ENCODE peak calls at places on chromosomes 7 and 10, in seven cellular contexts. Y, E, R, Z, X, K and V are unnamed samples.

GRCh38 chr10:116828121-116828520 is 21.2 kb upstream of the ENO4 start:
- DNase-seq in K (no peak), X (no peak), Z (no peak), E (no peak), R (no peak), Y (no peak), V (no peak)

GRCh38 chr7:76512941-76513816 is 2.8 kb downstream of the UPK3B start:
- DNase-seq in Y (peak; percentile 22), R (peak; percentile 58), X (peak; percentile 36), E (no peak), K (no peak), Z (peak; percentile 10), V (peak; percentile 30)

GRCh38 chr7:79050592-79050991 is 402.9 kb downstream of the MAGI2 start:
- DNase-seq in Y (no peak), K (no peak), Z (peak; percentile 70), E (peak; percentile 73), R (no peak), X (peak; percentile 46), V (peak; percentile 49)

GRCh38 chr10:12051241-12051640 is 8.6 kb upstream of the UPF2 start:
- DNase-seq in X (no peak), Z (no peak), E (no peak), R (no peak), K (no peak), Y (no peak), V (no peak)

GRCh38 chr10:119337796-119338432 is 130.5 kb downstream of the GRK5 start:
- DNase-seq in E (peak; percentile 74), Y (no peak), Z (no peak), R (peak; percentile 29), K (no peak), X (no peak), V (no peak)

GRCh38 chr7:129606801-129607200 is 4.7 kb upstream of the NRF1 start:
- DNase-seq in E (no peak), Y (no peak), R (no peak), X (no peak), Z (no peak), K (no peak), V (no peak)

GRCh38 chr10:118042827-118043242 is 3.9 kb downstream of the RAB11FIP2 start:
- DNase-seq in R (no peak), E (no peak), X (no peak), Y (no peak), K (no peak), Z (no peak), V (no peak)

GRCh38 chr10:97762056-97762455 is 9.7 kb downstream of the SFRP5 start:
- DNase-seq in E (no peak), X (no peak), K (no peak), R (peak; percentile 35), Z (no peak), Y (no peak), V (no peak)

GRCh38 chr7:39353615-39354376 is 212.4 kb upstream of the YAE1 start:
- DNase-seq in X (peak; percentile 15), R (no peak), Y (no peak), K (peak; percentile 50), Z (no peak), E (no peak), V (peak; percentile 6)

GRCh38 chr7:128954830-128955797 is 17.4 kb downstream of the IRF5 start:
- DNase-seq in E (peak; percentile 80), R (no peak), Z (peak; percentile 15), Y (no peak), X (peak; percentile 24), K (no peak), V (peak; percentile 56)

GRCh38 chr10:110574420-110574819 is 6.9 kb downstream of the SMC3 start:
- DNase-seq in K (no peak), R (no peak), E (no peak), X (no peak), Z (no peak), Y (no peak), V (no peak)

GRCh38 chr7:134865001-134865845 is 85.8 kb downstream of the CALD1 start:
- DNase-seq in K (no peak), E (peak; percentile 76), R (no peak), Y (no peak), X (no peak), Z (no peak), V (peak; percentile 64)

GRCh38 chr10:18666810-18667209 is 7.6 kb downstream of the ARL5B start:
- DNase-seq in Z (peak; percentile 76), K (no peak), Y (no peak), R (no peak), X (no peak), E (peak; percentile 86), V (peak; percentile 70)

GRCh38 chr10:122154733-122155366 is 116.2 kb upstream of the BTBD16 start:
- DNase-seq in Z (no peak), E (peak; percentile 83), R (peak; percentile 61), X (no peak), K (no peak), Y (no peak), V (peak; percentile 85)

GRCh38 chr10:62036186-62037081 is 134.9 kb downstream of the ARID5B start:
- DNase-seq in Z (peak; percentile 63), X (no peak), R (no peak), K (no peak), E (no peak), Y (no peak), V (no peak)

GRCh38 chr7:20330797-20331230 is at the start of gene ITGB8:
- DNase-seq in E (no peak), Z (peak; percentile 44), Y (peak; percentile 56), R (peak; percentile 55), X (peak; percentile 32), K (peak; percentile 56), V (peak; percentile 65)

GRCh38 chr7:96562966-96563365 is 146.7 kb downstream of the SEM1 start:
- DNase-seq in E (no peak), K (no peak), X (no peak), Y (no peak), R (no peak), Z (no peak), V (no peak)

GRCh38 chr10:4159173-4159572 is 374.2 kb upstream of the KLF6 start:
- DNase-seq in X (no peak), R (no peak), K (no peak), Z (no peak), Y (no peak), E (no peak), V (no peak)

GRCh38 chr10:132836248-132836831 is 50.4 kb upstream of the NKX6-2 start:
- DNase-seq in X (peak; percentile 80), E (no peak), Z (peak; percentile 9), R (peak; percentile 98), K (no peak), Y (no peak), V (no peak)

GRCh38 chr7:30143748-30144251 is 9.0 kb downstream of the MTURN start:
- DNase-seq in R (no peak), Z (peak; percentile 98), X (no peak), E (peak; percentile 62), Y (no peak), K (no peak), V (no peak)

GRCh38 chr7:116225860-116226259 is 15.5 kb downstream of the TES start:
- DNase-seq in K (no peak), Y (no peak), X (no peak), E (no peak), Z (no peak), R (no peak), V (no peak)
- H3K4me1 ChIP-seq in K (peaks cover 33% of the 10 kb centered on the region), Y (peaks cover 8% of the 10 kb centered on the region), X (no peaks in the 10 kb centered on the region), E (peaks cover 16% of the 10 kb centered on the region), Z (peaks cover 58% of the 10 kb centered on the region), R (peaks cover 11% of the 10 kb centered on the region), V (peaks cover 36% of the 10 kb centered on the region)

GRCh38 chr7:27116962-27117686 is 13.4 kb downstream of the HOXA4 start:
- DNase-seq in Y (peak; percentile 44), E (peak; percentile 28), X (no peak), Z (no peak), K (no peak), R (no peak), V (no peak)
- H3K27me3 ChIP-seq in Y (no peaks in the 10 kb centered on the region), E (no peaks in the 10 kb centered on the region), X (no peaks in the 10 kb centered on the region), Z (no peaks in the 10 kb centered on the region), K (peaks cover 9% of the 10 kb centered on the region), R (no peaks in the 10 kb centered on the region), V (no peaks in the 10 kb centered on the region)

GRCh38 chr7:101891124-101891523 is 73.7 kb downstream of the CUX1 start:
- DNase-seq in K (no peak), Z (no peak), E (no peak), Y (no peak), R (no peak), X (no peak), V (no peak)

GRCh38 chr7:101896312-101896711 is 78.9 kb downstream of the CUX1 start:
- DNase-seq in X (no peak), Y (no peak), K (no peak), R (no peak), Z (no peak), E (no peak), V (no peak)

GRCh38 chr7:101893326-101894085 is 76.1 kb downstream of the CUX1 start:
- DNase-seq in K (no peak), E (no peak), X (no peak), Z (no peak), R (no peak), Y (no peak), V (no peak)

GRCh38 chr7:101890666-101891065 is 73.2 kb downstream of the CUX1 start:
- DNase-seq in Y (no peak), R (no peak), E (no peak), X (no peak), Z (no peak), K (no peak), V (no peak)

GRCh38 chr7:101891936-101892640 is 74.7 kb downstream of the CUX1 start:
- DNase-seq in E (no peak), Z (no peak), K (peak; percentile 30), Y (no peak), R (no peak), X (no peak), V (no peak)
- H3K4me3 ChIP-seq in E (no peak overlapping the region), Z (no peak overlapping the region), K (no peak overlapping the region), Y (no peak overlapping the region), R (no peak overlapping the region), X (no peak overlapping the region), V (no peak overlapping the region)

GRCh38 chr7:55178863-55179773 is 160.3 kb downstream of the EGFR start:
- DNase-seq in R (no peak), X (no peak), Y (no peak), K (no peak), E (no peak), Z (no peak), V (no peak)

GRCh38 chr7:55177589-55178261 is 158.9 kb downstream of the EGFR start:
- DNase-seq in E (no peak), K (no peak), Z (no peak), X (no peak), Y (no peak), R (peak; percentile 58), V (peak; percentile 65)

GRCh38 chr7:55177068-55177530 is 158.3 kb downstream of the EGFR start:
- DNase-seq in Z (no peak), Y (no peak), E (no peak), K (no peak), R (peak; percentile 39), X (no peak), V (peak; percentile 59)

GRCh38 chr7:55179897-55180682 is 161.3 kb downstream of the EGFR start:
- DNase-seq in E (no peak), X (peak; percentile 33), Z (no peak), Y (no peak), R (no peak), K (no peak), V (no peak)

DNA sequence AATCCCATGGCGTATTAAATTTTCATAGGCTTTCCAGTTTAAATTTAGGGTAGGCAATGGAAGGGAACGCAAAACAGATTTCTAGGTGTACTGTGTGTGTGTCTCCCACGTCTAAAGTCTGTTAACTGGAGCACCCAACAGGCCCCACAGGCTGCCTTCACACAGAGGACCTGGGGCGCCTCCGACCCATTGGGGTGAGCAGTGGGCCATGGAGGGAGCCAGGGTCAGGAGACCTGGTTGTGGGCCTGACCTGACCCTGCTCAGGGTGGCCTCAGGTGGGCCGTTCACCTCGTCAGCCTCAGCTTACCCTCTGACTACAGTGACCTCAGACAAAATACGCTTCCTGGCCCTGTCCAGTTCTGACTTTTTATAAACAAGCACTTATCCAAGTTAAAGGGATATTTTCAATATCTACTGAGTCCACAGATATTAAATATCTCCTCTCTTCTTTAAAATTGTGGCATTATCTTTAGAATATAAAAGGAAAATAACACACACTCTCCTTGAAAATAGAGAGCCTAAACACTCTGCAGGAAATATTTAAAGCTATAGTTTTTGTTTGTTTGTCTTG is 159.6 kb downstream of the EGFR start:
- DNase-seq in X (no peak), Y (no peak), R (peak; percentile 38), K (no peak), Z (no peak), E (no peak), V (no peak)
- H3K4me1 ChIP-seq in X (no peaks in the 10 kb centered on the region), Y (peaks cover 4% of the 10 kb centered on the region), R (peaks cover 17% of the 10 kb centered on the region), K (no peaks in the 10 kb centered on the region), Z (no peaks in the 10 kb centered on the region), E (peaks cover 21% of the 10 kb centered on the region), V (peaks cover 33% of the 10 kb centered on the region)